ENCODE peak calls at places on chromosomes 7 and 10, in ten cellular contexts. One of them, this sample, is unnamed.
A peak's percentile ranks its signal among the peaks of the same experiment; 100 is the strongest.

GRCh38 chr10:42882597-42882996 is 100.0 kb downstream of the BMS1 start:
- DNase-seq in glutamatergic neuron: no peak
- DNase-seq in mammary epithelial cell: no peak
- DNase-seq in Calu3: no peak
- DNase-seq in AG04449: no peak
- DNase-seq in transverse colon: no peak
- DNase-seq in chondrocyte: no peak
- DNase-seq in brain microvascular endothelial cell: no peak
- DNase-seq in tibial nerve: no peak
- DNase-seq in heart right ventricle: no peak
- DNase-seq in this sample: no peak

GRCh38 chr10:3904419-3904975 is 119.5 kb upstream of the KLF6 start:
- DNase-seq in glutamatergic neuron: no peak
- DNase-seq in mammary epithelial cell: no peak
- DNase-seq in Calu3: no peak
- DNase-seq in AG04449: no peak
- DNase-seq in transverse colon: no peak
- DNase-seq in chondrocyte: no peak
- DNase-seq in brain microvascular endothelial cell: no peak
- DNase-seq in tibial nerve: no peak
- DNase-seq in heart right ventricle: no peak
- DNase-seq in this sample: no peak

GRCh38 chr10:17474595-17474994 is 20.2 kb upstream of the ST8SIA6 start:
- DNase-seq in glutamatergic neuron: no peak
- DNase-seq in mammary epithelial cell: no peak
- DNase-seq in Calu3: no peak
- DNase-seq in AG04449: no peak
- DNase-seq in transverse colon: no peak
- DNase-seq in chondrocyte: no peak
- DNase-seq in brain microvascular endothelial cell: no peak
- DNase-seq in tibial nerve: no peak
- DNase-seq in heart right ventricle: no peak
- DNase-seq in this sample: no peak

GRCh38 chr7:116633131-116633988 is 38.6 kb upstream of the MET start:
- DNase-seq in glutamatergic neuron: no peak
- DNase-seq in mammary epithelial cell: peak; percentile 95
- DNase-seq in Calu3: no peak
- DNase-seq in AG04449: no peak
- DNase-seq in transverse colon: no peak
- DNase-seq in chondrocyte: no peak
- DNase-seq in brain microvascular endothelial cell: no peak
- DNase-seq in tibial nerve: no peak
- DNase-seq in heart right ventricle: no peak
- DNase-seq in this sample: no peak

GRCh38 chr10:543131-543530 is 146.3 kb downstream of the DIP2C start:
- DNase-seq in glutamatergic neuron: no peak
- DNase-seq in mammary epithelial cell: no peak
- DNase-seq in Calu3: no peak
- DNase-seq in AG04449: no peak
- DNase-seq in transverse colon: no peak
- DNase-seq in chondrocyte: peak; percentile 30
- DNase-seq in brain microvascular endothelial cell: no peak
- DNase-seq in tibial nerve: no peak
- DNase-seq in heart right ventricle: no peak
- DNase-seq in this sample: no peak

GRCh38 chr10:35359873-35360272 is 23.6 kb downstream of the CCNY start:
- DNase-seq in glutamatergic neuron: no peak
- DNase-seq in mammary epithelial cell: no peak
- DNase-seq in Calu3: no peak
- DNase-seq in AG04449: no peak
- DNase-seq in transverse colon: no peak
- DNase-seq in chondrocyte: no peak
- DNase-seq in brain microvascular endothelial cell: no peak
- DNase-seq in tibial nerve: no peak
- DNase-seq in heart right ventricle: no peak
- DNase-seq in this sample: no peak

GRCh38 chr7:123846217-123846891 is 1.4 kb downstream of the HYAL4 start:
- DNase-seq in glutamatergic neuron: no peak
- DNase-seq in mammary epithelial cell: peak; percentile 73
- DNase-seq in Calu3: peak; percentile 47
- DNase-seq in AG04449: no peak
- DNase-seq in transverse colon: no peak
- DNase-seq in chondrocyte: no peak
- DNase-seq in brain microvascular endothelial cell: peak; percentile 45
- DNase-seq in tibial nerve: no peak
- DNase-seq in heart right ventricle: no peak
- DNase-seq in this sample: no peak

GRCh38 chr10:55474258-55474657 is 673.2 kb upstream of the PCDH15 start:
- DNase-seq in glutamatergic neuron: no peak
- DNase-seq in mammary epithelial cell: no peak
- DNase-seq in Calu3: no peak
- DNase-seq in AG04449: no peak
- DNase-seq in transverse colon: no peak
- DNase-seq in chondrocyte: no peak
- DNase-seq in brain microvascular endothelial cell: no peak
- DNase-seq in tibial nerve: no peak
- DNase-seq in heart right ventricle: no peak
- DNase-seq in this sample: no peak

GRCh38 chr7:117960351-117960750 is 87.1 kb upstream of the CTTNBP2 start:
- DNase-seq in glutamatergic neuron: no peak
- DNase-seq in mammary epithelial cell: no peak
- DNase-seq in Calu3: no peak
- DNase-seq in AG04449: no peak
- DNase-seq in transverse colon: no peak
- DNase-seq in chondrocyte: no peak
- DNase-seq in brain microvascular endothelial cell: no peak
- DNase-seq in tibial nerve: no peak
- DNase-seq in heart right ventricle: no peak
- DNase-seq in this sample: no peak

GRCh38 chr10:50552771-50553535 is 70.8 kb downstream of the SGMS1 start:
- DNase-seq in glutamatergic neuron: no peak
- DNase-seq in mammary epithelial cell: no peak
- DNase-seq in Calu3: no peak
- DNase-seq in AG04449: no peak
- DNase-seq in transverse colon: peak; percentile 34
- DNase-seq in chondrocyte: no peak
- DNase-seq in brain microvascular endothelial cell: peak; percentile 39
- DNase-seq in tibial nerve: no peak
- DNase-seq in heart right ventricle: no peak
- DNase-seq in this sample: no peak

GRCh38 chr7:104940023-104940710 is 73.8 kb upstream of the KMT2E start:
- DNase-seq in glutamatergic neuron: no peak
- DNase-seq in mammary epithelial cell: no peak
- DNase-seq in Calu3: no peak
- DNase-seq in AG04449: no peak
- DNase-seq in transverse colon: no peak
- DNase-seq in chondrocyte: no peak
- DNase-seq in brain microvascular endothelial cell: no peak
- DNase-seq in tibial nerve: no peak
- DNase-seq in heart right ventricle: no peak
- DNase-seq in this sample: no peak

GRCh38 chr7:34070486-34071323 is 165.4 kb downstream of the BMPER start:
- DNase-seq in glutamatergic neuron: no peak
- DNase-seq in mammary epithelial cell: no peak
- DNase-seq in Calu3: no peak
- DNase-seq in AG04449: no peak
- DNase-seq in transverse colon: no peak
- DNase-seq in chondrocyte: no peak
- DNase-seq in brain microvascular endothelial cell: peak; percentile 67
- DNase-seq in tibial nerve: no peak
- DNase-seq in heart right ventricle: no peak
- DNase-seq in this sample: no peak

GRCh38 chr10:72375585-72375984 is 20.9 kb upstream of the DNAJB12 start:
- DNase-seq in glutamatergic neuron: no peak
- DNase-seq in mammary epithelial cell: no peak
- DNase-seq in Calu3: peak; percentile 40
- DNase-seq in AG04449: no peak
- DNase-seq in transverse colon: no peak
- DNase-seq in chondrocyte: no peak
- DNase-seq in brain microvascular endothelial cell: no peak
- DNase-seq in tibial nerve: no peak
- DNase-seq in heart right ventricle: no peak
- DNase-seq in this sample: no peak

DNA sequence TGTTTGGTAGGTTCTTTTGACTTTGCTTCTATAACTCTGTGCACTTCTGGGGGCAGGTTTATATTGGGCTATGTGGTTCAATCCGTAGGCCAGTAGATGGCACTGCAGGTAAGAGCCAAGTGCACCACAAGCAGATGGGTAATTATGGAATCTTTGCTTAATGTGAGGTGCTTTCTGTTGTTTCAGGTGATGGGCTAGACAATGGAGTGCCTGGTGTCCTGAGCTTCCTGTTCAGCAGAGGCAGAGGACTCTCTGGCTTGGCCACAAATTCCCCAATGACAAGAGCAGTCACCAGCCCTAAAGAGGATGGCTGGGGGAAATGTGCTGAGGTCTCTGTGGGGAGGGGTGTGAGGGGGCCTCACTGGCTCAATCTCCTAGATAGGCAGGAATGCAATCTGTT is 455.0 kb downstream of the CCSER2 start:
- DNase-seq in glutamatergic neuron: peak; percentile 36
- DNase-seq in mammary epithelial cell: peak; percentile 24
- DNase-seq in Calu3: peak; percentile 41
- DNase-seq in AG04449: peak; percentile 0
- DNase-seq in transverse colon: no peak
- DNase-seq in chondrocyte: no peak
- DNase-seq in brain microvascular endothelial cell: peak; percentile 49
- DNase-seq in tibial nerve: no peak
- DNase-seq in heart right ventricle: no peak
- DNase-seq in this sample: no peak
- TF ChIP-seq CTCF in glutamatergic neuron: peak; percentile 77
- TF ChIP-seq CTCF in mammary epithelial cell: peak; percentile 90
- TF ChIP-seq CTCF in Calu3: peak; percentile 57
- TF ChIP-seq CTCF in AG04449: peak; percentile 58
- TF ChIP-seq CTCF in transverse colon: peak; percentile 39
- TF ChIP-seq CTCF in chondrocyte: peak; percentile 90
- TF ChIP-seq CTCF in brain microvascular endothelial cell: peak; percentile 90
- TF ChIP-seq CTCF in tibial nerve: peak; percentile 25
- TF ChIP-seq CTCF in heart right ventricle: peak; percentile 53
- TF ChIP-seq CTCF in this sample: no peak

GRCh38 chr10:7525314-7526016 is 114.6 kb upstream of the SFMBT2 start:
- DNase-seq in glutamatergic neuron: peak; percentile 47
- DNase-seq in mammary epithelial cell: peak; percentile 38
- DNase-seq in Calu3: peak; percentile 71
- DNase-seq in AG04449: peak; percentile 23
- DNase-seq in transverse colon: peak; percentile 63
- DNase-seq in chondrocyte: no peak
- DNase-seq in brain microvascular endothelial cell: peak; percentile 70
- DNase-seq in tibial nerve: peak; percentile 35
- DNase-seq in heart right ventricle: no peak
- DNase-seq in this sample: peak; percentile 41

GRCh38 chr10:7526017-7526400 is 115.2 kb upstream of the SFMBT2 start:
- DNase-seq in glutamatergic neuron: no peak
- DNase-seq in mammary epithelial cell: no peak
- DNase-seq in Calu3: no peak
- DNase-seq in AG04449: no peak
- DNase-seq in transverse colon: no peak
- DNase-seq in chondrocyte: no peak
- DNase-seq in brain microvascular endothelial cell: no peak
- DNase-seq in tibial nerve: no peak
- DNase-seq in heart right ventricle: no peak
- DNase-seq in this sample: no peak

GRCh38 chr10:7532723-7533498 is 122.1 kb upstream of the SFMBT2 start:
- DNase-seq in glutamatergic neuron: no peak
- DNase-seq in mammary epithelial cell: no peak
- DNase-seq in Calu3: no peak
- DNase-seq in AG04449: no peak
- DNase-seq in transverse colon: no peak
- DNase-seq in chondrocyte: no peak
- DNase-seq in brain microvascular endothelial cell: no peak
- DNase-seq in tibial nerve: no peak
- DNase-seq in heart right ventricle: no peak
- DNase-seq in this sample: no peak

GRCh38 chr10:7527468-7527867 is 116.6 kb upstream of the SFMBT2 start:
- DNase-seq in glutamatergic neuron: no peak
- DNase-seq in mammary epithelial cell: no peak
- DNase-seq in Calu3: no peak
- DNase-seq in AG04449: no peak
- DNase-seq in transverse colon: no peak
- DNase-seq in chondrocyte: no peak
- DNase-seq in brain microvascular endothelial cell: no peak
- DNase-seq in tibial nerve: no peak
- DNase-seq in heart right ventricle: no peak
- DNase-seq in this sample: no peak

GRCh38 chr10:7529638-7530037 is 118.8 kb upstream of the SFMBT2 start:
- DNase-seq in glutamatergic neuron: peak; percentile 44
- DNase-seq in mammary epithelial cell: peak; percentile 17
- DNase-seq in Calu3: peak; percentile 61
- DNase-seq in AG04449: no peak
- DNase-seq in transverse colon: no peak
- DNase-seq in chondrocyte: no peak
- DNase-seq in brain microvascular endothelial cell: no peak
- DNase-seq in tibial nerve: no peak
- DNase-seq in heart right ventricle: no peak
- DNase-seq in this sample: no peak
- TF ChIP-seq CTCF in glutamatergic neuron: no peak
- TF ChIP-seq CTCF in mammary epithelial cell: peak; percentile 40
- TF ChIP-seq CTCF in Calu3: peak; percentile 34
- TF ChIP-seq CTCF in AG04449: no peak
- TF ChIP-seq CTCF in transverse colon: no peak
- TF ChIP-seq CTCF in chondrocyte: peak; percentile 74
- TF ChIP-seq CTCF in brain microvascular endothelial cell: peak; percentile 2
- TF ChIP-seq CTCF in tibial nerve: peak; percentile 12
- TF ChIP-seq CTCF in heart right ventricle: peak; percentile 53
- TF ChIP-seq CTCF in this sample: peak; percentile 34

GRCh38 chr7:111954056-111954455 is 252.1 kb downstream of the DOCK4 start:
- DNase-seq in glutamatergic neuron: no peak
- DNase-seq in mammary epithelial cell: no peak
- DNase-seq in Calu3: no peak
- DNase-seq in AG04449: no peak
- DNase-seq in transverse colon: no peak
- DNase-seq in chondrocyte: no peak
- DNase-seq in brain microvascular endothelial cell: no peak
- DNase-seq in tibial nerve: no peak
- DNase-seq in heart right ventricle: no peak
- DNase-seq in this sample: no peak
- TF ChIP-seq CTCF in glutamatergic neuron: no peak
- TF ChIP-seq CTCF in mammary epithelial cell: no peak
- TF ChIP-seq CTCF in Calu3: no peak
- TF ChIP-seq CTCF in AG04449: no peak
- TF ChIP-seq CTCF in transverse colon: no peak
- TF ChIP-seq CTCF in chondrocyte: no peak
- TF ChIP-seq CTCF in brain microvascular endothelial cell: no peak
- TF ChIP-seq CTCF in tibial nerve: no peak
- TF ChIP-seq CTCF in heart right ventricle: no peak
- TF ChIP-seq CTCF in this sample: no peak

DNA sequence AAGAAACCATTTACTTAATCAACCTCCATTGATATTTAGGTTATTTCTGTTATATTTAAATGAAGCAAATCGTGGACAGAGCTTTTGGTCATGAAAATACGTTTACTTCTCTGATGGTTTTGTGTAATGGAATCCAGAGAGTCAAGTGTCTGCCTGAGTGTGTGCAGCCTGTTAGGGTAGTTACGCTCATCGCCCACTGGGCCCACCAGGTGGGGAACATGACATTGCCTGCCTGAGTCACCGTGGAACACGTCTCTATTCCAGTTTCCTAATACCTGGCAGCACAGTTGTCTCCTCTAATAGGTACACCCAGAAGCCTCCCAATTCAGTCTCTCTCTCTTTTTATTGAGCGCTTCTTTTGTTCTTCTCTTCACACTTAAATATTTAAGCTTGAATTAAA is 91.0 kb downstream of the ADCY1 start:
- DNase-seq in glutamatergic neuron: no peak
- DNase-seq in mammary epithelial cell: no peak
- DNase-seq in Calu3: no peak
- DNase-seq in AG04449: no peak
- DNase-seq in transverse colon: no peak
- DNase-seq in chondrocyte: no peak
- DNase-seq in brain microvascular endothelial cell: no peak
- DNase-seq in tibial nerve: no peak
- DNase-seq in heart right ventricle: no peak
- DNase-seq in this sample: no peak
- TF ChIP-seq CTCF in glutamatergic neuron: no peak
- TF ChIP-seq CTCF in mammary epithelial cell: no peak
- TF ChIP-seq CTCF in Calu3: no peak
- TF ChIP-seq CTCF in AG04449: no peak
- TF ChIP-seq CTCF in transverse colon: no peak
- TF ChIP-seq CTCF in chondrocyte: no peak
- TF ChIP-seq CTCF in brain microvascular endothelial cell: no peak
- TF ChIP-seq CTCF in tibial nerve: no peak
- TF ChIP-seq CTCF in heart right ventricle: no peak
- TF ChIP-seq CTCF in this sample: no peak